ENCODE peak calls at places on chromosomes 5 and 9, in four cellular contexts. N is GM23248; Q is NCI-H1105; J is activated CD4-positive, alpha-beta T cell treated with anti-CD3 and anti-CD28 coated beads, Interleukin-2, amount 50 U/mL, for 1 hour. S is an unnamed sample.

GRCh38 chr5:112554089-112554977 is 135.3 kb upstream of the EPB41L4A start:
- DNase-seq in N (peak; percentile 54), J (no peak), Q (no peak), S (no peak)

GRCh38 chr5:158797498-158797845 is 302.2 kb downstream of the EBF1 start:
- DNase-seq in J (no peak), Q (no peak), N (no peak), S (no peak)

GRCh38 chr5:89988998-89989690 is 420.4 kb downstream of the CETN3 start:
- DNase-seq in Q (no peak), N (peak; percentile 47), J (no peak), S (no peak)

GRCh38 chr5:171537463-171537862 is 118.0 kb downstream of the FGF18 start:
- DNase-seq in N (peak; percentile 66), Q (no peak), J (no peak), S (no peak)

GRCh38 chr5:15483348-15484090 is 16.5 kb upstream of the FBXL7 start:
- DNase-seq in J (no peak), Q (peak; percentile 21), N (no peak), S (no peak)

GRCh38 chr9:129138476-129139232 is 27.4 kb downstream of the PTPA start:
- DNase-seq in N (peak; percentile 89), J (no peak), Q (no peak), S (no peak)

GRCh38 chr5:136629125-136629790 is 263.9 kb upstream of the TRPC7 start:
- DNase-seq in J (no peak), Q (no peak), N (no peak), S (no peak)

GRCh38 chr5:139749242-139749641 is 46.4 kb upstream of the PSD2 start:
- DNase-seq in J (no peak), N (peak; percentile 55), Q (no peak), S (no peak)

GRCh38 chr5:123088031-123088805 is 823 bp upstream of the PRDM6 start:
- DNase-seq in J (no peak), Q (no peak), N (peak; percentile 60), S (no peak)

GRCh38 chr5:122880749-122881148 is 35.3 kb downstream of the SNX24 start:
- DNase-seq in J (no peak), Q (no peak), N (peak; percentile 23), S (no peak)

GRCh38 chr5:179201986-179202385 is 141.8 kb downstream of the ZNF354C start:
- DNase-seq in J (no peak), Q (no peak), N (no peak), S (no peak)

GRCh38 chr5:33684760-33685159 is 207.0 kb downstream of the ADAMTS12 start:
- DNase-seq in N (no peak), J (no peak), Q (no peak), S (no peak)

GRCh38 chr5:8685704-8686103 is 816.8 kb downstream of the MTRR start:
- DNase-seq in J (no peak), N (no peak), Q (no peak), S (peak; percentile 18)

GRCh38 chr5:99355881-99356280 is 427.1 kb upstream of the CHD1 start:
- DNase-seq in N (no peak), J (no peak), Q (no peak), S (no peak)

GRCh38 chr9:116327702-116328440 is 174.3 kb downstream of the PAPPA start:
- DNase-seq in J (no peak), Q (no peak), N (peak; percentile 43), S (no peak)

GRCh38 chr9:86009133-86009532 is 68.2 kb downstream of the NAA35 start:
- DNase-seq in J (no peak), Q (no peak), N (no peak), S (no peak)

GRCh38 chr5:148374693-148375360 is 8.9 kb upstream of the FBXO38 start:
- DNase-seq in J (no peak), N (peak; percentile 74), Q (no peak), S (no peak)

GRCh38 chr9:108855888-108856287 is at the start of gene ACTL7B:
- DNase-seq in Q (no peak), J (no peak), N (no peak), S (no peak)

GRCh38 chr9:94913550-94913949 is 187.1 kb downstream of the AOPEP start:
- DNase-seq in J (no peak), Q (peak; percentile 42), N (no peak), S (no peak)

GRCh38 chr9:18717751-18718150 is 243.8 kb downstream of the ADAMTSL1 start:
- DNase-seq in J (no peak), N (peak; percentile 86), Q (no peak), S (no peak)

GRCh38 chr5:170542691-170543275 is 39.0 kb downstream of the KCNIP1 start:
- DNase-seq in N (no peak), Q (no peak), J (no peak), S (no peak)

GRCh38 chr5:82111191-82111590 is 139.4 kb downstream of the ATG10 start:
- DNase-seq in Q (no peak), N (no peak), J (no peak), S (no peak)

GRCh38 chr9:134532084-134532483 is 109.5 kb upstream of the COL5A1 start:
- DNase-seq in Q (no peak), N (no peak), J (no peak), S (no peak)